ENCODE peak calls at places on chromosomes 5 and 9, in ten cellular contexts. T is colonic mucosa; C is effector memory CD4-positive, alpha-beta T cell; V is CD8-positive, alpha-beta T cell; F is transverse colon; R is lower lobe of right lung; B is tibial artery; N is cardiac muscle cell; G is psoas muscle; I is aorta. Z is an unnamed sample. For H3K9me3 and H3K4me1, the result is how much of the 10 kb centered on the place peaks cover.

GRCh38 chr5:139312075-139312474 is 18.5 kb downstream of the MATR3 start:
- DNase-seq in T (no peak), C (no peak), V (no peak), F (no peak), R (no peak), B (no peak), N (no peak), G (no peak), I (no peak), Z (no peak)

GRCh38 chr5:179308563-179309382 is 36.5 kb downstream of the ADAMTS2 start:
- DNase-seq in T (no peak), C (no peak), V (no peak), F (no peak), R (no peak), B (no peak), N (no peak), G (peak), I (peak), Z (no peak)

GRCh38 chr5:1899201-1899600 is 16.5 kb upstream of the IRX4 start:
- DNase-seq in T (no peak), C (no peak), V (no peak), F (no peak), R (peak), B (no peak), N (no peak), G (no peak), I (no peak), Z (no peak)

GRCh38 chr9:134211811-134212460 is 47.6 kb upstream of the RNU6ATAC start:
- DNase-seq in T (no peak), C (no peak), V (no peak), F (no peak), R (peak), B (no peak), N (no peak), G (peak), I (peak), Z (no peak)

GRCh38 chr9:121962421-121962820 is 130.7 kb downstream of the TTLL11 start:
- DNase-seq in T (no peak), C (no peak), V (no peak), F (no peak), R (no peak), B (no peak), N (no peak), G (no peak), I (no peak), Z (no peak)

GRCh38 chr5:123512631-123513461 is 869 bp downstream of the CSNK1G3 start:
- DNase-seq in T (peak), C (no peak), V (peak), F (peak), R (peak), B (no peak), N (peak), G (peak), I (peak), Z (peak)

GRCh38 chr5:125232779-125233230 is 486.4 kb upstream of the ZNF608 start:
- DNase-seq in T (no peak), C (no peak), V (no peak), F (no peak), R (no peak), B (no peak), N (peak), G (no peak), I (no peak), Z (no peak)

GRCh38 chr9:114532561-114533237 is 27.4 kb upstream of the WHRN start:
- DNase-seq in T (no peak), C (no peak), V (no peak), F (no peak), R (no peak), B (no peak), N (no peak), G (no peak), I (no peak), Z (no peak)

GRCh38 chr9:111661150-111661801 is at the start of gene GNG10:
- DNase-seq in T (peak), C (peak), V (peak), F (peak), R (peak), B (peak), N (peak), G (peak), I (peak), Z (peak)

GRCh38 chr5:81425569-81425968 is 31.6 kb upstream of the ACOT12 start:
- DNase-seq in T (no peak), C (no peak), V (no peak), F (no peak), R (no peak), B (no peak), N (peak), G (no peak), I (no peak), Z (peak)

GRCh38 chr5:169116961-169117461 is 183.9 kb downstream of the SLIT3 start:
- DNase-seq in T (no peak), C (no peak), V (no peak), F (no peak), R (no peak), B (peak), N (no peak), G (no peak), I (peak), Z (peak)

GRCh38 chr9:71725590-71726338 is 42.5 kb downstream of the CEMIP2 start:
- DNase-seq in T (no peak), C (no peak), V (no peak), F (no peak), R (no peak), B (no peak), N (peak), G (no peak), I (no peak), Z (no peak)

GRCh38 chr9:33042528-33042927 is 17.5 kb downstream of the DNAJA1 start:
- DNase-seq in T (no peak), C (no peak), V (no peak), F (no peak), R (no peak), B (no peak), N (no peak), G (no peak), I (no peak), Z (no peak)

GRCh38 chr9:109600142-109600541 is 102.0 kb upstream of the PTPN3 start:
- DNase-seq in T (no peak), C (no peak), V (no peak), F (no peak), R (no peak), B (no peak), N (peak), G (no peak), I (no peak), Z (no peak)

GRCh38 chr5:169072223-169072622 is 228.7 kb downstream of the SLIT3 start:
- DNase-seq in T (no peak), C (no peak), V (no peak), F (no peak), R (no peak), B (no peak), N (no peak), G (no peak), I (no peak), Z (no peak)

GRCh38 chr5:109452661-109453060 is 42.9 kb upstream of the PJA2 start:
- DNase-seq in T (no peak), C (no peak), V (no peak), F (no peak), R (no peak), B (no peak), N (no peak), G (no peak), I (no peak), Z (no peak)

GRCh38 chr5:132500244-132500930 is 9.8 kb upstream of the IRF1 start:
- DNase-seq in T (no peak), C (no peak), V (no peak), F (no peak), R (no peak), B (no peak), N (no peak), G (no peak), I (no peak), Z (no peak)

GRCh38 chr9:77375956-77376532 is 198.7 kb downstream of the VPS13A start:
- DNase-seq in T (no peak), C (no peak), V (no peak), F (no peak), R (no peak), B (no peak), N (peak), G (no peak), I (no peak), Z (no peak)

GRCh38 chr5:141692919-141693848 is 11.2 kb upstream of the ARAP3 start:
- DNase-seq in T (no peak), C (peak), V (no peak), F (no peak), R (no peak), B (no peak), N (peak), G (no peak), I (no peak), Z (no peak)

GRCh38 chr9:73643379-73644013 is 491.8 kb downstream of the ANXA1 start:
- DNase-seq in T (no peak), C (no peak), V (no peak), F (no peak), R (no peak), B (no peak), N (peak), G (no peak), I (no peak), Z (no peak)

GRCh38 chr9:108606408-108606807 is 249.4 kb downstream of the ACTL7B start:
- DNase-seq in T (no peak), C (no peak), V (no peak), F (no peak), R (no peak), B (no peak), N (no peak), G (no peak), I (no peak), Z (no peak)

GRCh38 chr5:52786937-52787599 is 648 bp upstream of the ITGA1 start:
- DNase-seq in T (peak), C (peak), V (no peak), F (peak), R (peak), B (peak), N (peak), G (no peak), I (peak), Z (peak)

GRCh38 chr5:90915393-90915792 is 356.8 kb downstream of the ADGRV1 start:
- DNase-seq in T (no peak), C (no peak), V (no peak), F (no peak), R (no peak), B (no peak), N (no peak), G (no peak), I (no peak), Z (no peak)

GRCh38 chr9:36664806-36665205 is 92.1 kb downstream of the MELK start:
- DNase-seq in T (no peak), C (no peak), V (no peak), F (no peak), R (no peak), B (no peak), N (no peak), G (no peak), I (no peak), Z (no peak)

GRCh38 chr5:160930361-160930760 is 78.3 kb upstream of the ATP10B start:
- DNase-seq in T (no peak), C (no peak), V (no peak), F (no peak), R (no peak), B (no peak), N (no peak), G (no peak), I (no peak), Z (no peak)

GRCh38 chr9:27645166-27645840 is 72.0 kb upstream of the C9orf72 start:
- DNase-seq in T (peak), C (no peak), V (no peak), F (no peak), R (no peak), B (no peak), N (peak), G (no peak), I (no peak), Z (no peak)

GRCh38 chr9:110578575-110578895 is 1.0 kb downstream of the SVEP1 start:
- DNase-seq in T (no peak), C (no peak), V (no peak), F (no peak), R (no peak), B (no peak), N (no peak), G (no peak), I (no peak), Z (no peak)

GRCh38 chr9:38724749-38725148 is 4.8 kb upstream of the FAM240B start:
- DNase-seq in T (no peak), C (no peak), V (no peak), F (no peak), R (no peak), B (no peak), N (no peak), G (no peak), I (no peak), Z (no peak)

GRCh38 chr5:94064025-94064424 is 322.6 kb upstream of the POU5F2 start:
- DNase-seq in T (no peak), C (no peak), V (no peak), F (no peak), R (no peak), B (no peak), N (no peak), G (no peak), I (no peak), Z (no peak)

GRCh38 chr5:94072116-94072515 is 330.7 kb upstream of the POU5F2 start:
- DNase-seq in T (no peak), C (no peak), V (no peak), F (no peak), R (no peak), B (no peak), N (peak), G (no peak), I (no peak), Z (no peak)

DNA sequence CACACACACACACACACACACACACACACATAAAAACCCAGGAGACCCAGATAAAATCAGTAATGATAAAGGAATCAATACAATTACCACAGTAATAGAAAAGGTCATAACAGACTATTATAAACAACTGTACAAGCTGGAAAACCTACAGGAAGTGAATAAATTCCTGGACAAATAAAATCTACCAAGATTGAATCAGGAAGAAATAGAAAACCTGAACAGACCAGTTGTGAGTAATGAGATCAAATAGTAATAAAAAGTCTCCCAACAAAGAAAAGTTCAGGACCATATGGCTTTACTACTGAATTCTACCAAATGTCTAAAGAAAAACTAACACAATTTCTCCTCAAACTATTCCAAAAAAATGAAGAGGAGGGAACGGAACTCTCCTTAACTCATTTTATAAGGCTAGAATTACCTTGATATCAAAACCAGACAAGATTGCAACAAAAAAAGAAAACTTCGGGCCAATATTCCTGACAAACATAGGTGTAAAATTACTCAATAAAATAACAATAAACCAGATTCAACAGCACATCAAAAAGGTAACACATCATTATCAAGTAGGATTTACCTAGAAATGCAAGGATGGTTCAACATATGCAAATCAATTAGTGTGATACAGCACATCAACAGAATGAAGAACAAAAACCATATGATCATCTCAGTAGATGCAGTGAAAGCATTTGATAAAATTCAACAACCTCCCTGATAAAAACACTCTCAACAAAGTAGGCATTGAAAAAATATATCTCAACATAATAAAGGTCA is 325.2 kb upstream of the POU5F2 start:
- DNase-seq in T (no peak), C (no peak), V (no peak), F (no peak), R (no peak), B (no peak), N (no peak), G (no peak), I (no peak), Z (no peak)
- H3K9me3 ChIP-seq in T (under half), C (under half), V (under half), F (under half), R (under half), B (under half), N (under half), G (under half), I (under half), Z (under half)

GRCh38 chr9:127971357-127972315 is 9.2 kb downstream of the EEIG1 start:
- DNase-seq in T (peak), C (peak), V (no peak), F (no peak), R (peak), B (no peak), N (no peak), G (no peak), I (peak), Z (no peak)

GRCh38 chr9:127974002-127974768 is 6.6 kb downstream of the EEIG1 start:
- DNase-seq in T (peak), C (no peak), V (no peak), F (no peak), R (no peak), B (no peak), N (no peak), G (no peak), I (no peak), Z (no peak)

GRCh38 chr9:127974769-127975261 is 6.0 kb downstream of the EEIG1 start:
- DNase-seq in T (peak), C (no peak), V (no peak), F (no peak), R (no peak), B (peak), N (peak), G (peak), I (peak), Z (no peak)

GRCh38 chr9:127972316-127972871 is 8.4 kb downstream of the EEIG1 start:
- DNase-seq in T (no peak), C (no peak), V (no peak), F (no peak), R (no peak), B (no peak), N (no peak), G (no peak), I (peak), Z (no peak)

DNA sequence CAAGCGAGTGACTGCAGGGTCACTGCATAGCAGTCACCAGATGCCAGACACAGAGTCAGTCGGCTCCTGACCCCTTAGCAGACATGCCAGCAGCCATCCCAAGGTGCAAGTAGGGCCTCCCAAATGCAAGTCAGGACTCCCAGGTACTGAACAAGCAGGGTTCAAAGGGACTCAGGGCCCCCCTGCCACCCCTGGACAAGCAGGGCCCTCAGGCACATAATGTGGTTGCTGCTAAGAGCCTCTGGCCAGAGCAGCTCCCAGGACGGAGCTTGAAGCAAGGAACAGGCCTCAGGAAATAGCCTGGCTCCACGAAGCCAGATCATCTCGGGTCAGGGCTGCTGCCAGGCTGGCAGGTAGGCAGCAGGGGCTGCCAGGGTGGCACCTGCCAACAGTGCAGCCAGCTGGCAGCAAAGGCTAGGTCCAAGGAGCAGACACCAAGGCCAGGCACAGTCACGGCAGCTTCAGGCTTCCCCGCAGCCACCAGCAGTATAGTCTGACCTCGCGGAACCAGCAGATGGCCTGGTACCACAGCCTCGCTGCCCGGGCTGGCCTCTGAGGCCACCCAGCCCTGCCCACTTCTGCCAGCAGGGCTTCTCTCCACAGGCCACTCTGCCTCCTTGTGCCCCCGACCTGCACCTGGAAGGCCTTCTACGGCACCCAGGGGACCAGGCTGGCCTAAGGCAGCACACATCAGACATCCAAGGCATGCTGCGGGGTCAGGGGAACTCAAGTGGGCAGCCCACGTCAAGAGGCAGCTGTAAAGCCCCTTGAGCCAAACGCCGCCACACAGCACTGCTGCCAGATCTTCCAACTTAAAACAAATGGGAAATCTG is 7.4 kb downstream of the EEIG1 start:
- DNase-seq in T (peak), C (no peak), V (no peak), F (peak), R (no peak), B (no peak), N (no peak), G (peak), I (peak), Z (no peak)
- H3K4me1 ChIP-seq in T (half or more), C (half or more), V (half or more), F (half or more), R (half or more), B (under half), N (half or more), G (half or more), I (under half), Z (half or more)

GRCh38 chr9:35108946-35109575 is 6.1 kb upstream of the STOML2 start:
- DNase-seq in T (no peak), C (no peak), V (no peak), F (no peak), R (no peak), B (no peak), N (no peak), G (no peak), I (no peak), Z (no peak)

GRCh38 chr9:35105571-35106342 is 2.8 kb upstream of the STOML2 start:
- DNase-seq in T (no peak), C (no peak), V (no peak), F (no peak), R (no peak), B (no peak), N (no peak), G (no peak), I (no peak), Z (no peak)

GRCh38 chr9:35108461-35108860 is 5.5 kb upstream of the STOML2 start:
- DNase-seq in T (no peak), C (no peak), V (no peak), F (no peak), R (no peak), B (no peak), N (no peak), G (no peak), I (no peak), Z (no peak)

GRCh38 chr9:35106343-35106730 is 3.4 kb upstream of the STOML2 start:
- DNase-seq in T (no peak), C (no peak), V (no peak), F (no peak), R (no peak), B (no peak), N (no peak), G (no peak), I (no peak), Z (no peak)

DNA sequence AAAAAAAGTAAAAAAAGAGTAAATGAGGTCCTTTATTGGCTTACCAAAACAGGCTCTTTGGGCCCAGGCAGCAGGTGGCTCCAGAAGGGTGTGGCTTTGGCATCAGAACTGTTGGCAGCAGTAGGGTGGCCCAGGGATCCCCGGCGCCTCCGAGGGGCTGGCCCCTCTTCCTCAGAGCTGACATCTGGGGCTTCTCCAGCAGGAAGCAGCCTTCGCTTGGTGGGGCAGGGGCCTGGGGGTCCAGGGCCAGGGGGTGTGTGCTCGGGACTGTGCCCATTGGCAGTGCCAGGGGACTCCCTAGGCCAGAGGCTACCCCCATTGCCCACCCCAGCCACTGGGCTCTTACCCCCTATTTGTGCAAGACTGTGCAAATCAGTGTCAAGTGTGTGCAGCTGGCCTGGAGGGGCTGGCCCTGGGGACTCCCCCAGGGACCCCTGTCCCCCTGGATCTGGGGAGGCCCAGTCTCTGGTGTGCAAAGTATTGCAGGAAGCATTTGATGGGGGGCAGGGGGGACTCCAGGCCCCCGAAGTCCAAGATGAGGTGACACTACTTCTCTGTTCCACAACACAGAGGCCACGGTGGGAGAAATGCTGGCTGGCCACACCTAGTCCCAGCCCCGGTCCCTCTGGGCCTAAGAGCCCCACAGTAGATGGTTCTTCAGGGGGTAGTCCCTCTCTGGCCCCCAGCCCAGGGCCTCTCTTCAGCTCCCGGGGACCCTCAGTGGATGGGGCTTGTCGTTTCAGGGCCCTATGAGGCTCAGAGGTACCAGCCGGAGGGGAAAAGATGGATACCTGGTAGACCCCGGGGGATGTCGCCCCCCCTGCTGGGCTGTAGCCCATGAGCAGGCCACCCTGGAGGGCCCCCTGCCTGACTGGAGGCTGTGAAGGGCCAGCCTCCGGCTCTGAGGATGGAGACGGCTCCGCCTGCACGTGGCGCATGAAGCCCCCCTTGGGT is 4.7 kb upstream of the STOML2 start:
- DNase-seq in T (no peak), C (no peak), V (no peak), F (no peak), R (no peak), B (no peak), N (no peak), G (no peak), I (no peak), Z (no peak)
- H3K9me3 ChIP-seq in T (under half), C (under half), V (under half), F (under half), R (under half), B (under half), N (under half), G (under half), I (under half), Z (under half)

GRCh38 chr9:128841704-128842492 is 12.3 kb upstream of the SPOUT1 start:
- DNase-seq in T (no peak), C (no peak), V (no peak), F (no peak), R (peak), B (no peak), N (no peak), G (no peak), I (no peak), Z (no peak)
- H3K4me1 ChIP-seq in T (under half), C (under half), V (under half), F (under half), R (under half), B (under half), N (under half), G (under half), I (under half), Z (under half)

Z was measured in Karpas-422.